ENCODE peak calls at places on chromosomes 6 and 20, in ten cellular contexts. V is foreskin fibroblast; Y is cardiac muscle cell; Z is left lung; G is uterus; K is stomach; R is fibroblast of the aortic adventitia; D is CD8-positive, alpha-beta T cell; U is fibroblast of pulmonary artery; F is tibial artery. L is an unnamed sample.

GRCh38 chr20:24465730-24466129 is 3.7 kb upstream of the SYNDIG1 start:
- DNase-seq in V (peak; percentile 60), Y (peak; percentile 60), Z (no peak), G (no peak), K (no peak), R (peak; percentile 68), D (no peak), U (peak; percentile 3), F (peak; percentile 39), L (peak; percentile 79)

GRCh38 chr20:63810730-63811490 is 20.2 kb downstream of the ZBTB46 start:
- DNase-seq in V (peak; percentile 27), Y (no peak), Z (no peak), G (no peak), K (no peak), R (no peak), D (no peak), U (no peak), F (no peak), L (no peak)

GRCh38 chr6:144320746-144321145 is 35.6 kb downstream of the UTRN start:
- DNase-seq in V (peak; percentile 61), Y (no peak), Z (no peak), G (no peak), K (no peak), R (no peak), D (no peak), U (no peak), F (no peak), L (no peak)

GRCh38 chr6:11317885-11318771 is 85.7 kb upstream of the NEDD9 start:
- DNase-seq in V (peak; percentile 93), Y (peak; percentile 94), Z (no peak), G (peak; percentile 66), K (peak; percentile 64), R (peak; percentile 94), D (peak; percentile 39), U (peak; percentile 99), F (no peak), L (peak; percentile 67)

GRCh38 chr6:133889557-133890301 is 816 bp downstream of the TCF21 start:
- DNase-seq in V (peak; percentile 54), Y (peak; percentile 68), Z (peak; percentile 78), G (peak; percentile 61), K (no peak), R (peak; percentile 30), D (no peak), U (peak; percentile 68), F (no peak), L (no peak)

GRCh38 chr20:51500936-51501335 is 41.6 kb downstream of the NFATC2 start:
- DNase-seq in V (no peak), Y (no peak), Z (no peak), G (no peak), K (no peak), R (no peak), D (no peak), U (no peak), F (no peak), L (no peak)

GRCh38 chr6:1015819-1016218 is 296.1 kb upstream of the FOXQ1 start:
- DNase-seq in V (peak; percentile 56), Y (no peak), Z (no peak), G (no peak), K (no peak), R (no peak), D (no peak), U (no peak), F (no peak), L (no peak)

GRCh38 chr20:57166568-57167291 is 99.7 kb downstream of the BMP7 start:
- DNase-seq in V (no peak), Y (no peak), Z (no peak), G (no peak), K (no peak), R (no peak), D (no peak), U (no peak), F (no peak), L (no peak)

GRCh38 chr20:48685300-48685699 is 142.5 kb downstream of the PREX1 start:
- DNase-seq in V (no peak), Y (no peak), Z (no peak), G (no peak), K (no peak), R (no peak), D (no peak), U (no peak), F (no peak), L (no peak)

GRCh38 chr20:38152175-38153010 is 12.7 kb downstream of the TGM2 start:
- DNase-seq in V (peak; percentile 68), Y (peak; percentile 72), Z (peak; percentile 92), G (peak; percentile 70), K (peak; percentile 79), R (peak; percentile 58), D (no peak), U (peak; percentile 70), F (peak; percentile 93), L (peak; percentile 49)

GRCh38 chr6:117676577-117677218 is 1.4 kb downstream of the NUS1 start:
- DNase-seq in V (no peak), Y (peak; percentile 17), Z (no peak), G (no peak), K (no peak), R (peak; percentile 7), D (no peak), U (no peak), F (no peak), L (no peak)

GRCh38 chr20:53901064-53901463 is 169.3 kb downstream of the BCAS1 start:
- DNase-seq in V (peak; percentile 93), Y (peak; percentile 59), Z (no peak), G (no peak), K (no peak), R (peak; percentile 81), D (no peak), U (peak; percentile 52), F (no peak), L (no peak)

GRCh38 chr6:11370191-11371018 is 137.9 kb upstream of the NEDD9 start:
- DNase-seq in V (no peak), Y (peak; percentile 47), Z (no peak), G (no peak), K (no peak), R (no peak), D (no peak), U (peak; percentile 62), F (no peak), L (no peak)

GRCh38 chr20:47686545-47686944 is 98.7 kb downstream of the SULF2 start:
- DNase-seq in V (no peak), Y (peak; percentile 80), Z (peak; percentile 24), G (peak; percentile 54), K (no peak), R (no peak), D (no peak), U (peak; percentile 69), F (no peak), L (no peak)

GRCh38 chr6:159217595-159218275 is 48.5 kb downstream of the FNDC1 start:
- DNase-seq in V (peak; percentile 80), Y (peak; percentile 58), Z (peak; percentile 83), G (no peak), K (peak; percentile 38), R (peak; percentile 23), D (no peak), U (peak; percentile 32), F (no peak), L (peak; percentile 57)

GRCh38 chr6:150924808-150925654 is 59.5 kb downstream of the MTHFD1L start:
- DNase-seq in V (peak; percentile 74), Y (peak; percentile 75), Z (no peak), G (no peak), K (no peak), R (peak; percentile 90), D (no peak), U (peak; percentile 51), F (peak; percentile 34), L (no peak)
- TF ChIP-seq CTCF in V (no peak), Y (no peak), Z (no peak), G (no peak), K (no peak), R (peak; percentile 48), D (no peak), U (no peak), F (no peak), L (no peak)

GRCh38 chr6:30500421-30501069 is 11.2 kb downstream of the HLA-E start:
- DNase-seq in V (peak; percentile 61), Y (peak; percentile 49), Z (no peak), G (no peak), K (no peak), R (no peak), D (no peak), U (peak; percentile 66), F (no peak), L (no peak)
- H3K4me3 ChIP-seq in V (no peak overlapping the region), Y (no peak overlapping the region), Z (no peak overlapping the region), G (no peak overlapping the region), K (no peak overlapping the region), R (no peak overlapping the region), D (peak overlapping the region; percentile 38), U (no peak overlapping the region), F (no peak overlapping the region), L (no peak overlapping the region)

DNA sequence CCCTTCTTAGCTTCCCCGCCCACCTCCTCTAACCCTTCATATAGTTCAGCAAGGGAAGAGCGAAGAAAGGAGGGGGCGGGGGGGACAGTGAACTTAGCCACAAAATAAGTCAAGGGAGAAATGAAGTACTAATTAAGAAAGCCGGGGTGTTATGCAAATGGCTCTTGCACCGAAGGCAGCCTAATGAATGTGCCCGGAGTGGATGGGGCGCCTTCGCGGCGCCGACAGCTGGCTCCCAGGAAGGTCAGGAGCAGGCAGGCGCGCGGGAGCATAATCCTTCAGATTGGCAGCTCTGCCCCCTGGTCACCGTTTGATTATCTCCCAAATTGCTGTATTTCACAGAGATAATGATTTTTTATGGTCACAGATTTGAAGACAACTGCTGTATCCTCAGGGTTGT is 395.1 kb downstream of the TFAP2B start:
- DNase-seq in V (no peak), Y (no peak), Z (peak; percentile 54), G (no peak), K (no peak), R (no peak), D (no peak), U (no peak), F (no peak), L (no peak)
- TF ChIP-seq CTCF in V (no peak), Y (no peak), Z (no peak), G (no peak), K (no peak), R (no peak), D (no peak), U (no peak), F (no peak), L (no peak)

GRCh38 chr20:50303573-50304500 is 113.2 kb downstream of the CEBPB start:
- DNase-seq in V (peak; percentile 90), Y (peak; percentile 98), Z (peak; percentile 74), G (peak; percentile 88), K (peak; percentile 84), R (peak; percentile 99), D (no peak), U (peak; percentile 98), F (peak; percentile 92), L (peak; percentile 67)

GRCh38 chr20:50304501-50304856 is 113.8 kb downstream of the CEBPB start:
- DNase-seq in V (peak; percentile 98), Y (peak; percentile 93), Z (no peak), G (peak; percentile 87), K (no peak), R (peak; percentile 94), D (no peak), U (peak; percentile 86), F (peak; percentile 69), L (no peak)

GRCh38 chr20:50306478-50307423 is 116.1 kb downstream of the CEBPB start:
- DNase-seq in V (no peak), Y (no peak), Z (no peak), G (no peak), K (no peak), R (no peak), D (no peak), U (no peak), F (no peak), L (no peak)

GRCh38 chr20:50305636-50306477 is 115.2 kb downstream of the CEBPB start:
- DNase-seq in V (peak; percentile 85), Y (peak; percentile 60), Z (peak; percentile 63), G (peak; percentile 73), K (no peak), R (peak; percentile 49), D (no peak), U (peak; percentile 45), F (peak; percentile 67), L (peak; percentile 43)

GRCh38 chr20:50304883-50305635 is 114.4 kb downstream of the CEBPB start:
- DNase-seq in V (peak; percentile 100), Y (peak; percentile 97), Z (peak; percentile 79), G (peak; percentile 95), K (peak; percentile 61), R (peak; percentile 98), D (no peak), U (peak; percentile 96), F (peak; percentile 97), L (no peak)
- H3K4me3 ChIP-seq in V (no peak overlapping the region), Y (no peak overlapping the region), Z (no peak overlapping the region), G (no peak overlapping the region), K (no peak overlapping the region), R (no peak overlapping the region), D (no peak overlapping the region), U (no peak overlapping the region), F (no peak overlapping the region), L (no peak overlapping the region)

L was measured in dorsolateral prefrontal cortex.